ENCODE peak calls at places on chromosomes 11 and 22, in eight cellular contexts. P, C, G, A, M, I, Q and S are unnamed samples.

GRCh38 chr11:765025-765801 is 12.1 kb downstream of the GATD1 start:
- DNase-seq in M (no peak), I (peak; percentile 67), A (peak; percentile 56), C (peak; percentile 83), P (no peak), Q (no peak), G (peak; percentile 59), S (no peak)

GRCh38 chr11:113663567-113663966 is 42.5 kb downstream of the TMPRSS5 start:
- DNase-seq in P (no peak), M (peak; percentile 48), I (no peak), A (no peak), Q (no peak), C (no peak), G (no peak), S (no peak)

GRCh38 chr11:33059331-33060007 is 20.1 kb downstream of the TCP11L1 start:
- DNase-seq in P (no peak), M (no peak), I (no peak), C (no peak), G (no peak), A (no peak), Q (no peak), S (no peak)

GRCh38 chr11:127890026-127890611 is 697.2 kb downstream of the ETS1 start:
- DNase-seq in I (no peak), Q (no peak), M (no peak), G (peak; percentile 44), C (no peak), P (no peak), A (no peak), S (no peak)

GRCh38 chr11:112307617-112308016 is 47.0 kb upstream of the PLET1 start:
- DNase-seq in G (no peak), I (no peak), Q (no peak), C (no peak), A (no peak), M (no peak), P (no peak), S (no peak)

GRCh38 chr22:28154856-28155255 is 235.8 kb upstream of the PITPNB start:
- DNase-seq in G (no peak), P (no peak), C (no peak), I (no peak), Q (no peak), M (no peak), A (no peak), S (no peak)

GRCh38 chr11:126485021-126485781 is 129.7 kb downstream of the ST3GAL4 start:
- DNase-seq in A (no peak), Q (no peak), G (peak; percentile 27), M (no peak), I (no peak), P (no peak), C (no peak), S (no peak)

GRCh38 chr11:89922195-89922660 is at the start of gene TRIM49D1:
- DNase-seq in A (no peak), M (no peak), Q (no peak), G (no peak), P (no peak), I (no peak), C (no peak), S (no peak)

GRCh38 chr22:46297151-46297819 is 615 bp downstream of the GTSE1 start:
- DNase-seq in G (peak; percentile 63), M (no peak), C (no peak), P (no peak), A (no peak), Q (no peak), I (peak; percentile 39), S (no peak)

GRCh38 chr11:6745465-6746015 is 26.2 kb downstream of the OR2AG2 start:
- DNase-seq in A (no peak), G (no peak), C (no peak), Q (no peak), M (no peak), P (no peak), I (no peak), S (no peak)

GRCh38 chr11:14892036-14892556 is at the start of gene CYP2R1:
- DNase-seq in Q (peak; percentile 90), I (peak; percentile 98), C (peak; percentile 96), M (peak; percentile 88), P (peak; percentile 97), A (peak; percentile 95), G (peak; percentile 98), S (peak; percentile 94)

GRCh38 chr22:42286205-42286604 is 15.8 kb upstream of the TCF20 start:
- DNase-seq in M (no peak), A (peak; percentile 54), Q (no peak), G (no peak), I (no peak), P (no peak), C (no peak), S (peak; percentile 21)

GRCh38 chr11:126680109-126680508 is 320.5 kb downstream of the KIRREL3 start:
- DNase-seq in A (no peak), M (no peak), C (no peak), Q (no peak), P (no peak), G (no peak), I (no peak), S (no peak)

GRCh38 chr11:61948505-61948904 is 1.6 kb upstream of the BEST1 start:
- DNase-seq in C (no peak), I (no peak), G (no peak), A (no peak), Q (no peak), P (no peak), M (no peak), S (no peak)

GRCh38 chr11:115498354-115498753 is 5.9 kb downstream of the CADM1 start:
- DNase-seq in M (no peak), G (no peak), P (no peak), I (no peak), A (no peak), Q (no peak), C (no peak), S (no peak)

GRCh38 chr11:96335389-96335788 is 7.6 kb downstream of the MAML2 start:
- DNase-seq in A (no peak), G (no peak), Q (no peak), M (no peak), C (no peak), P (no peak), I (no peak), S (no peak)

GRCh38 chr11:36278531-36279245 is 10.5 kb downstream of the COMMD9 start:
- DNase-seq in I (no peak), Q (no peak), M (peak; percentile 26), C (no peak), G (no peak), A (no peak), P (no peak), S (no peak)
- TF ChIP-seq CTCF in I (no peak), Q (peak; percentile 19), M (peak; percentile 32), C (no peak), G (no peak), A (no peak), P (no peak), S (no peak)

DNA sequence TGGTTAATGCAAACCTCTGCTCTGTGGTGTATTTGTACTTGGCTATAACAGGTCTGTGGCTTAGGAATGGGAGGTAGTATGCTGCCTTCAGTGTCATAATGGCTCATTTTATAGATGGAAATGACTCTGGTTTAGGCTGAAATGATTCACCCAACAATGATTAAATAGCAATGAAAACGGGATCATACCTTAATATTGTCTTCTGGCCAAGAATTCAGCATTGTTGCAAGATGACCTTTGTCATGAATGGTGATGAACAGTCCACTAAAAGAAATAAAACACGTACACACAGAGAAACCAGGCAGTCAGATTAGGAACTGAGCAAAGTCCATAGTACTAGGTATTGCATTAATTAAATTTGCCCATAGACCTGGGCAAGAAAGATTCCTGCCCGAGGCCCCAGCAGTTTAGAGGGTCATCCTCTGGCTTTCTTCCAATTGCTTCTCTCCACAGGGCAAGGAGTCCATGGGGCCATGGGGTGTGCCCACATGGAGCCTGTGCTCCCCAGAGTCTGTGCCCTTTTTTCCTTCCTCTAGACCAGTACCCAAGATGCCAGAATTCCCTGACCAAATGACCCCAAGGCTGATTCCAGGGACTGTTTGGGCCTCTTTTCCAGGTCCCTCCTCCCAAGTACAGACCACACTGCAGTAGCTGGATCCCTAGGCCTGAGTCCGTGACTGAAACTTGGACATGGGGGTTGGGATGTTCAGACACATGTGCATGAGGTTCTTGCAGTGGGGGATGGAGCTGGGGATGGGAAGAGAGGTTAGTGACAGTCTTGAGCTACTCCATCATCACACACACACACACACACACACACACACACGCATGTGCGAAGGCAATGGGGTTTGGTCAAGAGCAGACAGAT is 134.2 kb downstream of the CCDC81 start:
- DNase-seq in G (peak; percentile 64), Q (no peak), C (no peak), P (no peak), M (no peak), A (no peak), I (no peak), S (no peak)
- H3K4me3 ChIP-seq in G (no peak overlapping the region), Q (no peak overlapping the region), C (no peak overlapping the region), P (no peak overlapping the region), M (no peak overlapping the region), A (no peak overlapping the region), I (no peak overlapping the region), S (no peak overlapping the region)

GRCh38 chr11:73386026-73386425 is 9.8 kb downstream of the RELT start:
- DNase-seq in P (no peak), Q (no peak), I (no peak), C (peak; percentile 94), G (no peak), A (peak; percentile 73), M (no peak), S (no peak)

GRCh38 chr11:73389134-73389525 is 12.9 kb downstream of the RELT start:
- DNase-seq in P (no peak), M (no peak), I (no peak), C (no peak), Q (no peak), G (no peak), A (no peak), S (no peak)

GRCh38 chr11:73388241-73389133 is 12.3 kb downstream of the RELT start:
- DNase-seq in A (peak; percentile 62), C (peak; percentile 94), G (no peak), Q (no peak), P (no peak), M (no peak), I (no peak), S (no peak)

GRCh38 chr11:73386568-73386967 is 10.4 kb downstream of the RELT start:
- DNase-seq in P (no peak), I (no peak), M (no peak), C (no peak), A (no peak), G (no peak), Q (no peak), S (no peak)

GRCh38 chr11:73387594-73388021 is 11.4 kb downstream of the RELT start:
- DNase-seq in M (no peak), A (no peak), Q (no peak), G (no peak), P (no peak), C (no peak), I (no peak), S (no peak)
- TF ChIP-seq CTCF in M (no peak), A (no peak), Q (no peak), G (no peak), P (no peak), C (no peak), I (no peak), S (peak; percentile 21)

DNA sequence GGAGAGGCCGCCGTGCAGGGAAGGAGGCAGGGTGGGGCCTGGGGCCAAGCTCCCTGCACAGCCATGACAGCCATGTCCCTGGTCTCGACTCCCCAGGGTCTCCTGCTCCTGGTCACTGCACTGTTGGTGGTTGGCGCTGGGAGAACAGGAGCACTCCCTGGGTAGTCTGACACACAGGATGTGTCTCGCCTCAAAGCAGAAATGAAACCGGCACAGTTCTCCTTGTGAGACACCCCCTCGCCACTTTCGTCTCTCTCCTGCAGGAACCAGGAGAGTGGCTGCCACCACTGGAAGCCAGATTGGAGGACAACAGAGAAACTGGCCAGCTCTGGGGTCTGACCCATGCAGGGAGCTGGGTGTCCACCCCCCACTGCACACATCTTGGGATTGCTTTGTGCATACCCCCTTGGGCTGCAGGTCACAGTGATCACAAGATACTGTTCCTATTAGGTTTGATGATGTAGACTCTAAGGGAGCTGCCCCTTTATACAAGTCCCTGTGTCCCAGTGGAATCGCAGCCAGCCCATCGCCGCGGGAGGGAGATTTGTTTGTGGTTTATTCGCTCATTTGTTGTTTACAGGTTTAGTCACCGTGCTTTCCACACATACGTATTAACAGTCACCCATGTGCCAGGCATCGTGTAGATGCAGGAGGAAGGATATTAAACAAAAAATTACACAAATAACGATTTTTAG is 27.0 kb upstream of the YWHAH start:
- DNase-seq in I (no peak), Q (no peak), G (no peak), M (no peak), A (peak; percentile 57), C (peak; percentile 79), P (no peak), S (peak; percentile 26)
- H3K4me3 ChIP-seq in I (no peak overlapping the region), Q (no peak overlapping the region), G (no peak overlapping the region), M (no peak overlapping the region), A (no peak overlapping the region), C (no peak overlapping the region), P (no peak overlapping the region), S (no peak overlapping the region)